ENCODE peak calls at places on chromosomes 2 and 18, in five cellular contexts. K is stimulated activated CD8-positive, alpha-beta memory T cell treated with anti-CD3 and anti-CD28 coated beads, Interleukin-7, amount 100 ng/mL, for 1 hour; F is Karpas-422; J is neural crest cell; V is fibroblast of pulmonary artery. O is an unnamed sample.

GRCh38 chr2:24021122-24021998 is 11.5 kb downstream of the MFSD2B start:
- DNase-seq in J (no peak), K (no peak), V (no peak), F (peak), O (peak)

GRCh38 chr18:48308027-48308635 is 101.1 kb downstream of the ZBTB7C start:
- DNase-seq in F (no peak), K (no peak), V (no peak), J (no peak), O (no peak)

GRCh38 chr2:25132296-25132630 is 36.1 kb downstream of the POMC start:
- DNase-seq in K (no peak), J (no peak), V (peak), F (no peak), O (no peak)

GRCh38 chr18:42155024-42155423 is 200.0 kb downstream of the PIK3C3 start:
- DNase-seq in K (no peak), V (no peak), F (no peak), J (no peak), O (no peak)

GRCh38 chr2:102064679-102065674 is 73.2 kb downstream of the IL1R2 start:
- DNase-seq in J (no peak), K (no peak), V (peak), F (no peak), O (no peak)

GRCh38 chr18:35697869-35698268 is 116.3 kb downstream of the GALNT1 start:
- DNase-seq in K (no peak), V (no peak), J (no peak), F (no peak), O (no peak)

GRCh38 chr2:9050122-9050809 is 46.8 kb upstream of the MBOAT2 start:
- DNase-seq in V (no peak), J (no peak), K (no peak), F (no peak), O (no peak)

GRCh38 chr2:55153564-55154315 is 78.4 kb downstream of the CLHC1 start:
- DNase-seq in F (no peak), V (no peak), K (no peak), J (no peak), O (no peak)

GRCh38 chr2:216499641-216500218 is 1.1 kb downstream of the RPL37A start:
- DNase-seq in K (no peak), V (no peak), F (no peak), J (no peak), O (peak)

GRCh38 chr2:33441235-33441810 is 35.1 kb upstream of the RASGRP3 start:
- DNase-seq in V (peak), J (peak), F (peak), K (no peak), O (peak)

GRCh38 chr2:117724035-117724434 is 90.5 kb upstream of the DDX18 start:
- DNase-seq in J (no peak), K (no peak), V (no peak), F (no peak), O (no peak)

GRCh38 chr2:189144700-189145211 is 34.8 kb downstream of the COL5A2 start:
- DNase-seq in K (no peak), F (no peak), J (no peak), V (peak), O (no peak)

GRCh38 chr2:144389151-144389929 is 130.6 kb downstream of the ZEB2 start:
- DNase-seq in V (no peak), K (no peak), J (no peak), F (no peak), O (no peak)

O was measured in OCI-LY7.